ENCODE peak calls at places on chromosomes 6 and 20, in six cellular contexts. I is HL-60, F is body of pancreas, D is RWPE1, Q is neural crest cell, X is AG04449. L is an unnamed sample.

GRCh38 chr20:8385247-8385646 is 253.2 kb downstream of the PLCB1 start:
- DNase-seq in I (no peak), F (peak), D (no peak), Q (no peak), X (peak), L (no peak)

GRCh38 chr6:16929814-16930213 is 168.6 kb upstream of the ATXN1 start:
- DNase-seq in I (no peak), F (no peak), D (no peak), Q (no peak), X (peak), L (peak)

GRCh38 chr6:14277405-14277930 is 159.9 kb downstream of the CD83 start:
- DNase-seq in I (no peak), F (no peak), D (no peak), Q (no peak), X (no peak), L (no peak)

GRCh38 chr6:122405417-122405816 is 6.0 kb downstream of the HSF2 start:
- DNase-seq in I (no peak), F (no peak), D (no peak), Q (no peak), X (no peak), L (no peak)

GRCh38 chr6:151808331-151809241 is 1.1 kb downstream of the ESR1 start:
- DNase-seq in I (no peak), F (no peak), D (peak), Q (no peak), X (no peak), L (no peak)

GRCh38 chr20:50790651-50791277 is 4.1 kb upstream of the BCAS4 start:
- DNase-seq in I (peak), F (peak), D (peak), Q (peak), X (no peak), L (peak)

GRCh38 chr6:154570505-154570904 is 60.0 kb upstream of the CNKSR3 start:
- DNase-seq in I (no peak), F (no peak), D (no peak), Q (no peak), X (no peak), L (no peak)

GRCh38 chr20:48877299-48877698 is 44.2 kb upstream of the ARFGEF2 start:
- DNase-seq in I (no peak), F (no peak), D (no peak), Q (no peak), X (no peak), L (no peak)

GRCh38 chr20:57688295-57688694 is 21.5 kb downstream of the PMEPA1 start:
- DNase-seq in I (no peak), F (no peak), D (no peak), Q (no peak), X (no peak), L (no peak)

GRCh38 chr6:104286641-104287040 is 573.1 kb downstream of the HACE1 start:
- DNase-seq in I (no peak), F (no peak), D (no peak), Q (no peak), X (no peak), L (no peak)

GRCh38 chr6:139962663-139963314 is 588.3 kb upstream of the CITED2 start:
- DNase-seq in I (no peak), F (no peak), D (no peak), Q (no peak), X (no peak), L (no peak)

GRCh38 chr20:16061394-16061793 is 511.9 kb downstream of the KIF16B start:
- DNase-seq in I (no peak), F (no peak), D (no peak), Q (no peak), X (no peak), L (no peak)

GRCh38 chr20:19692685-19693119 is 65.4 kb upstream of the RIN2 start:
- DNase-seq in I (peak), F (peak), D (peak), Q (peak), X (no peak), L (no peak)

GRCh38 chr20:33232486-33233072 is 3.2 kb upstream of the BPIFA1 start:
- DNase-seq in I (no peak), F (no peak), D (no peak), Q (no peak), X (no peak), L (no peak)

GRCh38 chr6:38673397-38674165 is 29.4 kb downstream of the GLO1 start:
- DNase-seq in I (peak), F (peak), D (peak), Q (no peak), X (no peak), L (no peak)

GRCh38 chr6:41111017-41111416 is 38.2 kb downstream of the NFYA start:
- DNase-seq in I (no peak), F (no peak), D (peak), Q (no peak), X (no peak), L (no peak)

GRCh38 chr20:1900321-1900791 is 5.1 kb downstream of the SIRPA start:
- DNase-seq in I (peak), F (peak), D (peak), Q (peak), X (no peak), L (peak)

GRCh38 chr6:69758214-69758613 is 38.6 kb downstream of the LMBRD1 start:
- DNase-seq in I (no peak), F (no peak), D (no peak), Q (no peak), X (no peak), L (no peak)

GRCh38 chr20:25237610-25238318 is 10.1 kb upstream of the PYGB start:
- DNase-seq in I (peak), F (no peak), D (peak), Q (no peak), X (peak), L (peak)

GRCh38 chr20:22932236-22932635 is 102.9 kb upstream of the SSTR4 start:
- DNase-seq in I (no peak), F (no peak), D (no peak), Q (no peak), X (no peak), L (no peak)

GRCh38 chr6:38773338-38773737 is 58.2 kb downstream of the DNAH8 start:
- DNase-seq in I (peak), F (no peak), D (no peak), Q (no peak), X (no peak), L (no peak)

GRCh38 chr20:4942336-4942735 is 59.0 kb downstream of the SLC23A2 start:
- DNase-seq in I (no peak), F (no peak), D (no peak), Q (no peak), X (no peak), L (peak)

GRCh38 chr6:447381-448165 is 56.0 kb downstream of the IRF4 start:
- DNase-seq in I (no peak), F (no peak), D (no peak), Q (no peak), X (no peak), L (no peak)

GRCh38 chr6:52285174-52286068 is 879 bp upstream of the MCM3 start:
- DNase-seq in I (no peak), F (no peak), D (no peak), Q (no peak), X (no peak), L (no peak)
- TF ChIP-seq CTCF in I (no peak), F (no peak), D (peak), Q (peak), X (no peak), L (peak)

GRCh38 chr20:62186096-62186426 is 3.2 kb downstream of the MTG2 start:
- DNase-seq in I (no peak), F (no peak), D (no peak), Q (no peak), X (no peak), L (no peak)

GRCh38 chr20:62181808-62182207 is 1.0 kb upstream of the MTG2 start:
- DNase-seq in I (no peak), F (no peak), D (peak), Q (no peak), X (no peak), L (no peak)

GRCh38 chr20:62183426-62184142 is 756 bp downstream of the MTG2 start:
- DNase-seq in I (no peak), F (no peak), D (no peak), Q (no peak), X (no peak), L (no peak)

GRCh38 chr20:62179162-62179504 is 3.7 kb upstream of the MTG2 start:
- DNase-seq in I (no peak), F (no peak), D (no peak), Q (no peak), X (no peak), L (no peak)

GRCh38 chr20:62182469-62183425 is at the start of gene MTG2:
- DNase-seq in I (peak), F (peak), D (peak), Q (peak), X (peak), L (peak)
- TF ChIP-seq CTCF in I (no peak), F (no peak), D (no peak), Q (no peak), X (no peak), L (no peak)

GRCh38 chr6:51585264-51585663 is 502.1 kb downstream of the PKHD1 start:
- DNase-seq in I (no peak), F (no peak), D (no peak), Q (no peak), X (no peak), L (no peak)
- TF ChIP-seq CTCF in I (no peak), F (no peak), D (no peak), Q (no peak), X (no peak), L (no peak)

GRCh38 chr6:42745083-42745637 is 743 bp downstream of the TBCC start:
- DNase-seq in I (peak), F (peak), D (no peak), Q (no peak), X (no peak), L (no peak)
- TF ChIP-seq CTCF in I (no peak), F (no peak), D (no peak), Q (no peak), X (no peak), L (no peak)

GRCh38 chr6:24720131-24720603 is 1.2 kb upstream of the C6orf62 start:
- DNase-seq in I (peak), F (peak), D (peak), Q (peak), X (no peak), L (no peak)
- TF ChIP-seq CTCF in I (no peak), F (no peak), D (no peak), Q (no peak), X (no peak), L (no peak)

GRCh38 chr6:34062815-34063214 is 83.1 kb downstream of the GRM4 start:
- DNase-seq in I (no peak), F (no peak), D (no peak), Q (peak), X (no peak), L (no peak)
- TF ChIP-seq CTCF in I (no peak), F (no peak), D (no peak), Q (no peak), X (no peak), L (peak)

GRCh38 chr6:135675026-135675425 is 176.5 kb upstream of the PDE7B start:
- DNase-seq in I (no peak), F (no peak), D (no peak), Q (no peak), X (no peak), L (no peak)

GRCh38 chr6:135672256-135672655 is 174.7 kb upstream of the AHI1 start:
- DNase-seq in I (no peak), F (no peak), D (no peak), Q (no peak), X (no peak), L (no peak)

GRCh38 chr6:135680964-135681913 is 170.3 kb upstream of the PDE7B start:
- DNase-seq in I (no peak), F (no peak), D (no peak), Q (no peak), X (no peak), L (no peak)

GRCh38 chr6:135673671-135674309 is 176.2 kb upstream of the AHI1 start:
- DNase-seq in I (no peak), F (no peak), D (no peak), Q (no peak), X (no peak), L (no peak)

DNA sequence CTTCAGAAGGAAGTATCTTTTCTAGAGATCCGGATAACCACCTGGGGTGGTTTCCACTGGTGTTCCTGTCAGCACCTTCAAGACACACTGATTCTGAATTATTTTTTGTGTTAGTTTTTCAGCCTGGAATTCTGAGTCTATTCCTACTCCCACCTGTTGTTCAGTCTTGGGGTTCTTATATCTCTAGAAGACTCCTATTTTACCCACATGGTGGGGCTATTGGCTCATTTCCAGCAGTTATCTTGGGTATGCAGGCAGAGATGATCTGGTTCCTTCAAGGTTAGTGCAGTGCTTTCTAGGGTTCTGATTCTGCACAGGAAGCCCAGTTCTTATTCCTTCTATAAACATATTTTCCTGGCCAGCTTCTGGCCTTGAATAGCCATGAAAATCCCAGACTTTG is 175.6 kb upstream of the PDE7B start:
- DNase-seq in I (peak), F (no peak), D (peak), Q (peak), X (no peak), L (no peak)
- TF ChIP-seq CTCF in I (peak), F (no peak), D (no peak), Q (peak), X (no peak), L (no peak)

GRCh38 chr6:141077355-141078333 is 1055.1 kb upstream of the GJE1 start:
- DNase-seq in I (peak), F (no peak), D (peak), Q (peak), X (no peak), L (no peak)
- TF ChIP-seq CTCF in I (peak), F (no peak), D (no peak), Q (peak), X (no peak), L (no peak)

GRCh38 chr6:8059129-8059528 is 5.1 kb downstream of the BLOC1S5 start:
- DNase-seq in I (no peak), F (no peak), D (no peak), Q (no peak), X (no peak), L (no peak)
- TF ChIP-seq CTCF in I (no peak), F (no peak), D (peak), Q (peak), X (no peak), L (peak)

GRCh38 chr6:163443985-163444553 is 29.6 kb downstream of the QKI start:
- DNase-seq in I (no peak), F (no peak), D (no peak), Q (no peak), X (no peak), L (no peak)
- TF ChIP-seq CTCF in I (no peak), F (no peak), D (no peak), Q (no peak), X (no peak), L (no peak)

L was measured in BJ.